ENCODE peak calls at places on chromosomes 7 and 10, in six cellular contexts. Z is cardiac muscle cell, C is mesenchymal stem cell, U is Right ventricle myocardium superior, O is HCT116, E is GM12865. T is an unnamed sample.

GRCh38 chr7:44279731-44280505 is 45.5 kb downstream of the CAMK2B start:
- DNase-seq in E (no peak), U (peak; percentile 42), C (no peak), O (no peak), Z (no peak), T (no peak)

GRCh38 chr10:3046941-3047621 is 20.3 kb upstream of the PFKP start:
- DNase-seq in C (no peak), O (no peak), Z (no peak), U (no peak), E (no peak), T (no peak)

GRCh38 chr7:55571534-55572377 is 546 bp downstream of the VOPP1 start:
- DNase-seq in U (peak; percentile 78), E (peak; percentile 77), C (peak; percentile 63), Z (peak; percentile 58), O (no peak), T (peak; percentile 80)

GRCh38 chr10:126212653-126213052 is 175.6 kb downstream of the ADAM12 start:
- DNase-seq in E (no peak), Z (no peak), O (no peak), C (no peak), U (no peak), T (no peak)

GRCh38 chr7:74598558-74598957 is 59.0 kb upstream of the GTF2I start:
- DNase-seq in E (no peak), Z (no peak), C (no peak), U (no peak), O (no peak), T (no peak)

GRCh38 chr10:72334832-72335393 is 19.8 kb downstream of the DNAJB12 start:
- DNase-seq in O (no peak), Z (no peak), E (peak; percentile 97), C (peak; percentile 98), U (peak; percentile 92), T (peak; percentile 83)

GRCh38 chr10:79019961-79020491 is 48.7 kb upstream of the ZMIZ1 start:
- DNase-seq in C (peak; percentile 62), O (no peak), Z (peak; percentile 63), U (peak; percentile 69), E (no peak), T (peak; percentile 23)

GRCh38 chr10:51832652-51833383 is 133.4 kb upstream of the CSTF2T start:
- DNase-seq in C (peak; percentile 72), Z (no peak), U (no peak), E (peak; percentile 21), O (peak; percentile 79), T (peak; percentile 42)

T was measured in NB4.